ENCODE peak calls at places on chromosomes 4 and X, in six cellular contexts. One of them, this sample, is unnamed.

GRCh38 chr4:144355809-144356757 is 215.6 kb upstream of the GYPA start:
- DNase-seq in HepG2: peak; percentile 3
- DNase-seq in A549: peak; percentile 73
- DNase-seq in spleen: no peak
- DNase-seq in uterus: no peak
- DNase-seq in ovary: no peak
- DNase-seq in this sample: peak; percentile 20

GRCh38 chrX:48958635-48959094 is 1.3 kb upstream of the OTUD5 start:
- DNase-seq in A549: peak; percentile 35
- DNase-seq in spleen: peak; percentile 83
- DNase-seq in uterus: peak; percentile 51
- DNase-seq in ovary: no peak
- DNase-seq in HepG2: peak; percentile 21
- DNase-seq in this sample: peak; percentile 79

GRCh38 chrX:146224442-146224841 is 406.8 kb downstream of the SLITRK2 start:
- DNase-seq in uterus: no peak
- DNase-seq in HepG2: no peak
- DNase-seq in ovary: no peak
- DNase-seq in A549: no peak
- DNase-seq in spleen: no peak
- DNase-seq in this sample: no peak

GRCh38 chr4:54527532-54527931 is 130.2 kb upstream of the KIT start:
- DNase-seq in uterus: no peak
- DNase-seq in A549: no peak
- DNase-seq in HepG2: no peak
- DNase-seq in ovary: no peak
- DNase-seq in spleen: no peak
- DNase-seq in this sample: no peak

GRCh38 chr4:185573651-185574199 is 38.4 kb upstream of the PDLIM3 start:
- DNase-seq in uterus: peak; percentile 39
- DNase-seq in ovary: no peak
- DNase-seq in A549: peak; percentile 45
- DNase-seq in HepG2: peak; percentile 58
- DNase-seq in spleen: no peak
- DNase-seq in this sample: peak; percentile 50

GRCh38 chrX:17788439-17788838 is 51.1 kb downstream of the SCML1 start:
- DNase-seq in ovary: peak; percentile 52
- DNase-seq in A549: peak; percentile 33
- DNase-seq in HepG2: peak; percentile 5
- DNase-seq in uterus: peak; percentile 36
- DNase-seq in spleen: no peak
- DNase-seq in this sample: peak; percentile 28

GRCh38 chr4:13988347-13989265 is 361.1 kb upstream of the BOD1L1 start:
- DNase-seq in spleen: no peak
- DNase-seq in A549: peak; percentile 91
- DNase-seq in HepG2: no peak
- DNase-seq in uterus: no peak
- DNase-seq in ovary: peak; percentile 12
- DNase-seq in this sample: peak; percentile 94

GRCh38 chrX:38881066-38881465 is 79.8 kb downstream of the MID1IP1 start:
- DNase-seq in uterus: no peak
- DNase-seq in spleen: no peak
- DNase-seq in ovary: no peak
- DNase-seq in HepG2: no peak
- DNase-seq in A549: no peak
- DNase-seq in this sample: no peak

GRCh38 chr4:184765473-184766346 is 31.8 kb upstream of the CENPU start:
- DNase-seq in ovary: no peak
- DNase-seq in uterus: no peak
- DNase-seq in A549: no peak
- DNase-seq in spleen: no peak
- DNase-seq in HepG2: no peak
- DNase-seq in this sample: no peak

GRCh38 chr4:107993969-107994368 is 4.3 kb downstream of the HADH start:
- DNase-seq in uterus: no peak
- DNase-seq in spleen: no peak
- DNase-seq in A549: no peak
- DNase-seq in ovary: no peak
- DNase-seq in HepG2: no peak
- DNase-seq in this sample: no peak

GRCh38 chrX:68677998-68678397 is 30.5 kb downstream of the STARD8 start:
- DNase-seq in uterus: no peak
- DNase-seq in ovary: no peak
- DNase-seq in A549: no peak
- DNase-seq in spleen: no peak
- DNase-seq in HepG2: no peak
- DNase-seq in this sample: no peak

GRCh38 chr4:133188433-133189175 is 39.5 kb downstream of the PCDH10 start:
- DNase-seq in uterus: no peak
- DNase-seq in spleen: no peak
- DNase-seq in ovary: no peak
- DNase-seq in A549: no peak
- DNase-seq in HepG2: no peak
- DNase-seq in this sample: no peak

GRCh38 chr4:139176299-139177048 is 544 bp downstream of the ELF2 start:
- DNase-seq in A549: peak; percentile 70
- DNase-seq in uterus: peak; percentile 83
- DNase-seq in ovary: peak; percentile 84
- DNase-seq in spleen: peak; percentile 95
- DNase-seq in HepG2: peak; percentile 83
- DNase-seq in this sample: peak; percentile 81

GRCh38 chrX:100648601-100649417 is 4.8 kb downstream of the SRPX2 start:
- DNase-seq in A549: peak; percentile 14
- DNase-seq in HepG2: peak; percentile 60
- DNase-seq in uterus: peak; percentile 46
- DNase-seq in spleen: no peak
- DNase-seq in ovary: peak; percentile 41
- DNase-seq in this sample: no peak

GRCh38 chr4:15400911-15401671 is 26.7 kb upstream of the C1QTNF7 start:
- DNase-seq in HepG2: no peak
- DNase-seq in ovary: peak; percentile 43
- DNase-seq in uterus: peak; percentile 41
- DNase-seq in A549: peak; percentile 4
- DNase-seq in spleen: peak; percentile 86
- DNase-seq in this sample: peak; percentile 28

GRCh38 chr4:182022899-182023298 is 220.3 kb upstream of the TENM3 start:
- DNase-seq in spleen: no peak
- DNase-seq in ovary: no peak
- DNase-seq in A549: no peak
- DNase-seq in uterus: no peak
- DNase-seq in HepG2: no peak
- DNase-seq in this sample: no peak

GRCh38 chrX:24661292-24661691 is 14.1 kb upstream of the PCYT1B start:
- DNase-seq in A549: no peak
- DNase-seq in uterus: no peak
- DNase-seq in ovary: no peak
- DNase-seq in spleen: no peak
- DNase-seq in HepG2: no peak
- DNase-seq in this sample: no peak

GRCh38 chr4:40205259-40206198 is 8.7 kb downstream of the RHOH start:
- DNase-seq in A549: no peak
- DNase-seq in ovary: no peak
- DNase-seq in uterus: no peak
- DNase-seq in spleen: no peak
- DNase-seq in HepG2: no peak
- DNase-seq in this sample: no peak
- TF ChIP-seq POLR2A in A549: no peak
- TF ChIP-seq POLR2A in ovary: no peak
- TF ChIP-seq POLR2A in uterus: no peak
- TF ChIP-seq POLR2A in spleen: no peak
- TF ChIP-seq POLR2A in HepG2: no peak
- TF ChIP-seq POLR2A in this sample: no peak

DNA sequence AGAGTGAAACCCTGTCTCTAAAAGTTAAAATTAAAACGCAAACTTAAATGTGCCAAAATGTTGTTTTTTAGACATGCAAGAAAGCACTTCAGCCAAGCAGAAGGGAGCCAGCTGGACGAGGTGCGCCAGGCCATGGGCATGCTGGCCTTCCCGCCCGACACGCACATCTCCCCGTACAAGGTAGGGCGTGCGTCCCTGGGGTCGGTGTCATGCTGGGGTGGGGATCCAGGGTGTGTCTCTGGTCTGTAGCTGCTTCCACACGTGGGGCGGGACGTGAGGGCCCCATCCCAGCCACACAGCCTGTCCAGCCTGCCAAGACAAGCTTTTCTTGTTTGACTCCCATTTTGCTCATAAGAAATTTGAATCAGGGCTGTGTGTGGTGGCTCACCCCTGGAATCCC is 14.3 kb upstream of the UVSSA start:
- DNase-seq in A549: no peak
- DNase-seq in spleen: peak; percentile 74
- DNase-seq in ovary: no peak
- DNase-seq in HepG2: no peak
- DNase-seq in uterus: no peak
- DNase-seq in this sample: no peak
- H3K27ac ChIP-seq in A549: no peak overlapping the region
- H3K27ac ChIP-seq in spleen: no peak overlapping the region
- H3K27ac ChIP-seq in ovary: no peak overlapping the region
- H3K27ac ChIP-seq in HepG2: no peak overlapping the region
- H3K27ac ChIP-seq in uterus: no peak overlapping the region
- H3K27ac ChIP-seq in this sample: no peak overlapping the region

DNA sequence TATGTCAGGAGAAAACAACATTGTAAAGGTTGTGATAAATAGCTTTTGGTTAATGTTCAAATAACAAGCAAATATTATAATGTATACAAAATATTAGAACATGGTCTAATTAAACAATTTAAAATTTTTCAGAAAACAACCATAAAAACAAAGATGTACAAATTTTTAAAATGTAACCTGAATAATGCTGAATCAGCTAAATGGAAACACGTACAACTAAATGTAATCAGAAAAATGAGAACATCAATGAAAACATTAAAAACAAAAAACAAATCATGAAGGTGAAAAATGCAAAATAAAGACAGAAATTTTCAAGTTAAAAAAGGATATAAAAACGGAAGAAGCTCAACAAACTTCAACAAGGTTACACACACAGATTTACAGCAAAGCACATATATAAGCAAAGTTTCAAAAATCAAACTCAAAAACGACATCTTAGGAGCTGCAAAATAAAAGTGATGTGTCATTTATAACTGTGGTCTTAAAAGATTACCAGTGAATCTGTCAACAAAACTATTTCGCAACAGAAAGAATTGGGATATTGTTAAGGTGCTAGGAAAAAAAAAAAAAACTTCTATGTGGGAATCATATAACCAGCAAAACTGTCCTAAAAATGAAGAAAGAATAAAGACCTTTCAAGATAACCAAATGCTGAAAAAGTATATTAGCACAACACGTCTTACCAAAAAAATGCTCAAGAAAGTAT is 31.8 kb downstream of the ZNF732 start:
- DNase-seq in ovary: no peak
- DNase-seq in spleen: no peak
- DNase-seq in uterus: no peak
- DNase-seq in HepG2: no peak
- DNase-seq in A549: no peak
- DNase-seq in this sample: no peak
- H3K9me3 ChIP-seq in ovary: peaks cover 19% of the 10 kb centered on the region
- H3K9me3 ChIP-seq in spleen: peaks cover 100% of the 10 kb centered on the region
- H3K9me3 ChIP-seq in uterus: peaks cover 8% of the 10 kb centered on the region
- H3K9me3 ChIP-seq in HepG2: peaks cover 89% of the 10 kb centered on the region
- H3K9me3 ChIP-seq in A549: peaks cover 34% of the 10 kb centered on the region
- H3K9me3 ChIP-seq in this sample: peaks cover 9% of the 10 kb centered on the region

GRCh38 chr4:8010618-8011017 is 71.0 kb upstream of the AFAP1 start:
- DNase-seq in ovary: peak; percentile 53
- DNase-seq in HepG2: peak; percentile 41
- DNase-seq in A549: no peak
- DNase-seq in spleen: no peak
- DNase-seq in uterus: no peak
- DNase-seq in this sample: peak; percentile 91

GRCh38 chr4:8012517-8012916 is 72.9 kb upstream of the AFAP1 start:
- DNase-seq in spleen: no peak
- DNase-seq in uterus: no peak
- DNase-seq in ovary: no peak
- DNase-seq in HepG2: no peak
- DNase-seq in A549: no peak
- DNase-seq in this sample: no peak

GRCh38 chr4:8015512-8015911 is 75.9 kb upstream of the AFAP1 start:
- DNase-seq in uterus: no peak
- DNase-seq in spleen: no peak
- DNase-seq in A549: peak; percentile 16
- DNase-seq in HepG2: no peak
- DNase-seq in ovary: no peak
- DNase-seq in this sample: no peak

GRCh38 chr4:8016527-8016926 is 76.9 kb upstream of the AFAP1 start:
- DNase-seq in spleen: no peak
- DNase-seq in HepG2: no peak
- DNase-seq in ovary: no peak
- DNase-seq in uterus: no peak
- DNase-seq in A549: no peak
- DNase-seq in this sample: no peak

DNA sequence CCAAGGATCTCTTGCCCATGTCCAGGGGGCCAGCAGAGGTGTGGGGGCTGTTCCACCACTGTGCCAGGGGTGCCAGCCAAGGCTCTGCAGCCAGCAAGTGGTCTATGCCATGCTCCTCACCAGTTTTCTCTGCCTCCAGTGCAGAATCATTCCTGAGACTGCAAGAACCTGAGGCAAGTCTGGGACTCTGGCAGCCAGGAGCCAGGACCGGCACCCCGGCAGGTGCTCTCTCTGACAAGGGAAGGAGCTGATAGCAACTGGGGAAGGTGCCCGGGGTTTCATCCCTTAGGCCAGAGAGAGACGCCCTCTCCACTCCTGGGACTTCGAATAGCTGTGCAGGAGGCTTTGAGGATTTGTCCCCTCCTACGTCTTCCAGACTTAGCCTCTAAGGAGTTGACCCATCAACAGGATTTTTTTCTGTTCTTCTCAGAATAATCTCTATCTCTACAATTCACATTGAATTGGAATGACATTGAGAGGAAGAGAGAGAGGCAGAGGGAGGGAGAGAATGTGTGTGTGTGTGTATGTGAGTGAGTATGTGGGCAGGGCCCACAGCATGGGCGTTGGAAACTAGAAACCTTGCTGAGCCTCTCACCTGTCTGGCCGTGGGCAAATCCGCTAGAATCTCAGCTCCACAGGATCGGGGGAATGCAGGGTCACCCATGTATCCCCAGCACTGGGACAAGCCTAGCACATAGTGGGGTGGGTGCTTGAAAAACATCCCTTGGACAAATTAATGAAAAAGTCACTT is 74.5 kb upstream of the AFAP1 start:
- DNase-seq in HepG2: no peak
- DNase-seq in ovary: no peak
- DNase-seq in uterus: no peak
- DNase-seq in spleen: no peak
- DNase-seq in A549: no peak
- DNase-seq in this sample: no peak
- TF ChIP-seq POLR2A in HepG2: no peak
- TF ChIP-seq POLR2A in ovary: no peak
- TF ChIP-seq POLR2A in uterus: no peak
- TF ChIP-seq POLR2A in spleen: no peak
- TF ChIP-seq POLR2A in A549: no peak
- TF ChIP-seq POLR2A in this sample: no peak

GRCh38 chrX:40303256-40304077 is 205.7 kb upstream of the BCOR start:
- DNase-seq in A549: no peak
- DNase-seq in uterus: no peak
- DNase-seq in spleen: no peak
- DNase-seq in ovary: no peak
- DNase-seq in HepG2: no peak
- DNase-seq in this sample: no peak
- H3K27ac ChIP-seq in A549: no peak overlapping the region
- H3K27ac ChIP-seq in uterus: no peak overlapping the region
- H3K27ac ChIP-seq in spleen: no peak overlapping the region
- H3K27ac ChIP-seq in ovary: no peak overlapping the region
- H3K27ac ChIP-seq in HepG2: no peak overlapping the region
- H3K27ac ChIP-seq in this sample: no peak overlapping the region